ENCODE peak calls at places on chromosomes 5 and 9, in eight cellular contexts. O is tibial artery, H is heart right ventricle, F is GM23248, Y is stomach, X is endothelial cell of umbilical vein, G is breast epithelium, P is iPS DF 6.9. R is an unnamed sample. For H3K27me3, the result is how much of the 10 kb centered on the place peaks cover.

GRCh38 chr5:164860896-164861295 is 1355.5 kb downstream of the MAT2B start:
- DNase-seq in Y (no peak), P (no peak), O (no peak), F (no peak), H (no peak), X (no peak), G (no peak), R (no peak)

GRCh38 chr9:133931059-133931458 is 61.1 kb downstream of the VAV2 start:
- DNase-seq in G (no peak), Y (no peak), O (no peak), F (no peak), X (no peak), H (no peak), P (no peak), R (no peak)

GRCh38 chr9:3893519-3893918 is 367.7 kb upstream of the RFX3 start:
- DNase-seq in Y (no peak), F (no peak), O (no peak), X (no peak), P (no peak), G (no peak), H (no peak), R (no peak)

GRCh38 chr9:38118862-38119435 is 49.9 kb upstream of the SHB start:
- DNase-seq in X (no peak), Y (no peak), G (no peak), H (no peak), F (no peak), O (no peak), P (no peak), R (no peak)

GRCh38 chr5:87081511-87082372 is 185.9 kb upstream of the RASA1 start:
- DNase-seq in P (no peak), G (no peak), Y (peak), X (peak), H (no peak), O (peak), F (no peak), R (no peak)

GRCh38 chr5:158639876-158640570 is 459.7 kb downstream of the EBF1 start:
- DNase-seq in G (no peak), F (peak), X (no peak), O (no peak), H (no peak), P (no peak), Y (no peak), R (no peak)

GRCh38 chr9:120923620-120924328 is 2.8 kb downstream of the TRAF1 start:
- DNase-seq in P (no peak), O (no peak), G (no peak), F (no peak), Y (no peak), X (no peak), H (no peak), R (no peak)

GRCh38 chr5:8060235-8061139 is 191.5 kb downstream of the MTRR start:
- DNase-seq in G (no peak), Y (no peak), P (no peak), F (no peak), O (no peak), X (no peak), H (no peak), R (no peak)

GRCh38 chr9:94086468-94086867 is 2.2 kb downstream of the PTPDC1 start:
- DNase-seq in F (peak), H (no peak), X (peak), O (no peak), G (no peak), Y (no peak), P (no peak), R (no peak)

GRCh38 chr9:121622842-121623203 is 28.6 kb upstream of the DAB2IP start:
- DNase-seq in Y (no peak), G (no peak), X (no peak), P (no peak), F (peak), O (no peak), H (no peak), R (no peak)

GRCh38 chr9:73565833-73566465 is 414.3 kb downstream of the ANXA1 start:
- DNase-seq in Y (no peak), H (no peak), F (peak), G (no peak), X (no peak), O (no peak), P (peak), R (no peak)

GRCh38 chr5:43193171-43193951 is 1.3 kb downstream of the NIM1K start:
- DNase-seq in P (no peak), Y (no peak), F (peak), O (no peak), G (no peak), H (no peak), X (peak), R (no peak)
- H3K4me3 ChIP-seq in P (peak), Y (peak), F (peak), O (peak), G (peak), H (peak), X (peak), R (peak)

GRCh38 chr5:149381986-149382338 is 2.9 kb upstream of the IL17B start:
- DNase-seq in P (peak), X (peak), O (peak), G (peak), F (peak), Y (peak), H (peak), R (peak)
- H3K27ac ChIP-seq in P (no peak), X (no peak), O (peak), G (peak), F (no peak), Y (peak), H (peak), R (no peak)

GRCh38 chr9:124479371-124479770 is 27.8 kb downstream of the NR5A1 start:
- DNase-seq in O (no peak), G (no peak), X (no peak), P (no peak), Y (no peak), H (no peak), F (no peak), R (no peak)
- H3K27me3 ChIP-seq in O (under half), G (half or more), X (under half), P (under half), Y (half or more), H (half or more), F (under half), R (under half)

GRCh38 chr5:173242079-173242478 is 7.1 kb upstream of the NKX2-5 start:
- DNase-seq in F (no peak), O (no peak), X (no peak), Y (no peak), H (no peak), G (no peak), P (no peak), R (no peak)

GRCh38 chr5:173245319-173246134 is 10.5 kb upstream of the NKX2-5 start:
- DNase-seq in O (no peak), X (no peak), F (no peak), P (no peak), H (no peak), Y (no peak), G (no peak), R (no peak)

GRCh38 chr5:173242675-173243085 is 7.7 kb upstream of the NKX2-5 start:
- DNase-seq in O (no peak), G (no peak), Y (no peak), H (no peak), X (no peak), F (no peak), P (no peak), R (no peak)

GRCh38 chr5:173243808-173244305 is 8.9 kb upstream of the NKX2-5 start:
- DNase-seq in Y (no peak), O (no peak), X (no peak), F (no peak), G (no peak), P (no peak), H (no peak), R (no peak)

DNA sequence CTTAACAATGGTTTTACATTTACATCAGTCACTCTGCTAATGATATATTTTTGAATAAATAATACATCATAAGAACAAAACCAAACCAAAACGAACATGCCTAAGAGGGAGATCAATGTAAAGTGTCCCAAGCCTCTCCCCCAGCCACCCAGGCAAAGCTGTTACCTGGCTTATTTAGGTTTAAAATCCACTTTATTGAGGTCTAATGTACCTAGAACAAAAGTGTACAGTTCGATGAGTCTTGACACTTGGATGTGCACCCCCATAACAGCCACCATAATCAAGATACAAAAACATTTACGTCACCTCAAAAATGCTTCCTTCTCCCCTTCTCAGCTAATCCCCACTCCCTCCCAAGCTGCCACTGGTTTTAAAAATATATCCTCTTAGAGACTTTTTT is 8.2 kb upstream of the NKX2-5 start:
- DNase-seq in G (no peak), P (no peak), Y (no peak), H (no peak), F (no peak), X (no peak), O (no peak), R (no peak)
- H3K4me3 ChIP-seq in G (no peak), P (no peak), Y (no peak), H (peak), F (no peak), X (no peak), O (no peak), R (no peak)

GRCh38 chr9:71680189-71680983 is 87.9 kb downstream of the CEMIP2 start:
- DNase-seq in O (no peak), F (peak), X (peak), Y (no peak), G (no peak), P (no peak), H (no peak), R (no peak)

GRCh38 chr9:71684566-71684965 is 83.7 kb downstream of the CEMIP2 start:
- DNase-seq in X (no peak), F (no peak), H (no peak), G (no peak), O (no peak), Y (no peak), P (no peak), R (no peak)

GRCh38 chr9:71683598-71684235 is 84.6 kb downstream of the CEMIP2 start:
- DNase-seq in Y (no peak), P (no peak), F (peak), H (no peak), X (no peak), G (no peak), O (peak), R (peak)

GRCh38 chr9:71681104-71681707 is 87.1 kb downstream of the CEMIP2 start:
- DNase-seq in G (no peak), X (no peak), O (no peak), Y (no peak), F (peak), P (no peak), H (no peak), R (no peak)

DNA sequence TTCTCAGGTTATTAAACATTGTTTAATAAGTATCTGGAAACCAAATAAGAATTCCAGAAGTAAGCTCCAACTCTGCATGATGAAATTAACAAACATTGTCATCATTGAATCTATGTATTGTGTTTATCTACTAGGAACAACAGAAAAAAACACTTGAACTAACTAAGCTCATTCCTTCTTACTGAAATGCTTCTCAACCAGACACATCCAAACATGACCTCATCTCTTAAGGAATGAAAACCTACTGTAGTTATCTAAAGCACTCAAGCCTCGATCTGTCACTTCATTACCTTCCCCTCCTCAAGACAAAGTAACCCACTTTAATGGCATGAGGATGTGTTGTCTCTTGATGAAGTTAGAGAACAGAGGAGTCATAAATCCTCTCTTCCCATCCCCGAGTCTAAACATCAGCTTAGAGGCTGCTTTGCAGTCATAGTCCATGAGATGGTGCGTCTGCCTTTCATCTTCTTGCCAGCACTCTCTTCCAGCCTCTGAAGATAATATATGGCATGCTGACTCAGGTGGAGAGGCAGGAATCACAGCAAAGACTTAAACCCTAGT is 86.5 kb downstream of the CEMIP2 start:
- DNase-seq in F (peak), G (no peak), H (no peak), P (no peak), O (no peak), X (peak), Y (no peak), R (no peak)
- H3K27ac ChIP-seq in F (peak), G (peak), H (peak), P (no peak), O (no peak), X (no peak), Y (no peak), R (no peak)

GRCh38 chr5:175683921-175684320 is 26.1 kb downstream of the HRH2 start:
- DNase-seq in H (no peak), O (no peak), F (no peak), P (no peak), Y (no peak), G (no peak), X (no peak), R (no peak)
- H3K27me3 ChIP-seq in H (under half), O (under half), F (under half), P (under half), Y (under half), G (under half), X (under half), R (under half)

DNA sequence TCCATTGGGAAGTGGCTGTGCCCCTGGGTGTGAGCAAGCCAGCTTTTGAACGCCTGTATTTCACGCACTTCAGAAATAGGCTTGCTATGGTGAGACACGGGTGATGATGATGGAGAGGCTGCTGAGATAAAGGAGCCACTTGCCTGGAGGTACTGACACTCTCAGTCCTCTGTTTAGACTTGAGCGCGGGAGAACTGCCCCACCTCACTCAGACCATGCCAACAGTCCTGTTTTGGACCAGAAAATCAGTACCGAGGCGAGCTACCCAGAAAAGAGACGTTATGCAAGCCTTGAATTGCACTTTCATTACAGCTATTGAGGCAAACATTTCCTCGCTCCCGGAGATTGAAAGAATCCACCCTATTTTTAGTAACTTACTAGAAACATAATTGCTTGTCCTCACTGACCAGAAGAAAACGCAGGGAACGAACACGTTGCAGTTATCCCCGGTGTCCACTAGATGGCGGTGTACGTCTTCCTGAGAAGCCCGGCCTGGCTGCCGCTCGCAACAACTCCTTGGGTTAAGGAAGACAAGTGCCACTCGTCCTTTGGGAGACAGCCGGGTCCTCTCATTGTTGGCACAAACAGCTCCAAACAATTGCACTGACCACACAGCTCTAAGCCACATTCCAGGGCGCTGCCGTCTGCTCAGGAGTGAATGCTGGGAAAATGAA is 142.4 kb downstream of the PSAT1 start:
- DNase-seq in F (peak), P (peak), X (peak), H (peak), G (peak), O (peak), Y (peak), R (peak)
- H3K4me3 ChIP-seq in F (peak), P (no peak), X (no peak), H (peak), G (peak), O (peak), Y (no peak), R (no peak)